ENCODE peak calls at places on chromosome 20, in seven cellular contexts. One of them, this sample, is unnamed.

GRCh38 chr20:39190666-39191570 is 228.8 kb downstream of the DHX35 start:
- DNase-seq in GDM1: no peak
- DNase-seq in activated CD8-positive, alpha-beta memory T cell treated with anti-CD3 and anti-CD28 coated beads for 48 hours: no peak
- DNase-seq in neural progenitor cell: no peak
- DNase-seq in HFF-Myc: no peak
- DNase-seq in GM12891: no peak
- DNase-seq in Caki2: peak
- DNase-seq in this sample: no peak

GRCh38 chr20:64256282-64256947 is 867 bp downstream of the PCMTD2 start:
- DNase-seq in GDM1: no peak
- DNase-seq in activated CD8-positive, alpha-beta memory T cell treated with anti-CD3 and anti-CD28 coated beads for 48 hours: no peak
- DNase-seq in neural progenitor cell: peak
- DNase-seq in HFF-Myc: no peak
- DNase-seq in GM12891: no peak
- DNase-seq in Caki2: no peak
- DNase-seq in this sample: no peak

GRCh38 chr20:21702553-21703467 is 2.7 kb upstream of the PAX1 start:
- DNase-seq in GDM1: no peak
- DNase-seq in activated CD8-positive, alpha-beta memory T cell treated with anti-CD3 and anti-CD28 coated beads for 48 hours: peak
- DNase-seq in neural progenitor cell: peak
- DNase-seq in HFF-Myc: peak
- DNase-seq in GM12891: no peak
- DNase-seq in Caki2: no peak
- DNase-seq in this sample: no peak

GRCh38 chr20:10476319-10476724 is 41.2 kb downstream of the SLX4IP start:
- DNase-seq in GDM1: no peak
- DNase-seq in activated CD8-positive, alpha-beta memory T cell treated with anti-CD3 and anti-CD28 coated beads for 48 hours: no peak
- DNase-seq in neural progenitor cell: no peak
- DNase-seq in HFF-Myc: no peak
- DNase-seq in GM12891: no peak
- DNase-seq in Caki2: no peak
- DNase-seq in this sample: no peak

GRCh38 chr20:45315672-45316071 is 7.6 kb upstream of the MATN4 start:
- DNase-seq in GDM1: no peak
- DNase-seq in activated CD8-positive, alpha-beta memory T cell treated with anti-CD3 and anti-CD28 coated beads for 48 hours: no peak
- DNase-seq in neural progenitor cell: no peak
- DNase-seq in HFF-Myc: no peak
- DNase-seq in GM12891: no peak
- DNase-seq in Caki2: no peak
- DNase-seq in this sample: no peak

GRCh38 chr20:63210011-63210605 is 5.8 kb downstream of the YTHDF1 start:
- DNase-seq in GDM1: no peak
- DNase-seq in activated CD8-positive, alpha-beta memory T cell treated with anti-CD3 and anti-CD28 coated beads for 48 hours: no peak
- DNase-seq in neural progenitor cell: no peak
- DNase-seq in HFF-Myc: no peak
- DNase-seq in GM12891: no peak
- DNase-seq in Caki2: no peak
- DNase-seq in this sample: no peak

GRCh38 chr20:37418591-37418990 is 72.7 kb downstream of the SRC start:
- DNase-seq in GDM1: no peak
- DNase-seq in activated CD8-positive, alpha-beta memory T cell treated with anti-CD3 and anti-CD28 coated beads for 48 hours: no peak
- DNase-seq in neural progenitor cell: no peak
- DNase-seq in HFF-Myc: no peak
- DNase-seq in GM12891: no peak
- DNase-seq in Caki2: no peak
- DNase-seq in this sample: no peak

GRCh38 chr20:57998276-57998675 is 230.2 kb downstream of the ANKRD60 start:
- DNase-seq in GDM1: no peak
- DNase-seq in activated CD8-positive, alpha-beta memory T cell treated with anti-CD3 and anti-CD28 coated beads for 48 hours: no peak
- DNase-seq in neural progenitor cell: no peak
- DNase-seq in HFF-Myc: no peak
- DNase-seq in GM12891: no peak
- DNase-seq in Caki2: no peak
- DNase-seq in this sample: no peak

GRCh38 chr20:34385464-34385863 is 22.4 kb downstream of the ITCH start:
- DNase-seq in GDM1: no peak
- DNase-seq in activated CD8-positive, alpha-beta memory T cell treated with anti-CD3 and anti-CD28 coated beads for 48 hours: no peak
- DNase-seq in neural progenitor cell: no peak
- DNase-seq in HFF-Myc: no peak
- DNase-seq in GM12891: no peak
- DNase-seq in Caki2: no peak
- DNase-seq in this sample: no peak

GRCh38 chr20:41029150-41029872 is 689 bp downstream of the TOP1 start:
- DNase-seq in GDM1: no peak
- DNase-seq in activated CD8-positive, alpha-beta memory T cell treated with anti-CD3 and anti-CD28 coated beads for 48 hours: no peak
- DNase-seq in neural progenitor cell: peak
- DNase-seq in HFF-Myc: no peak
- DNase-seq in GM12891: no peak
- DNase-seq in Caki2: peak
- DNase-seq in this sample: no peak

GRCh38 chr20:57428611-57429496 is 37.7 kb downstream of the RBM38 start:
- DNase-seq in GDM1: no peak
- DNase-seq in activated CD8-positive, alpha-beta memory T cell treated with anti-CD3 and anti-CD28 coated beads for 48 hours: no peak
- DNase-seq in neural progenitor cell: no peak
- DNase-seq in HFF-Myc: no peak
- DNase-seq in GM12891: no peak
- DNase-seq in Caki2: no peak
- DNase-seq in this sample: no peak

GRCh38 chr20:53040678-53041674 is 68.8 kb downstream of the TSHZ2 start:
- DNase-seq in GDM1: no peak
- DNase-seq in activated CD8-positive, alpha-beta memory T cell treated with anti-CD3 and anti-CD28 coated beads for 48 hours: no peak
- DNase-seq in neural progenitor cell: no peak
- DNase-seq in HFF-Myc: no peak
- DNase-seq in GM12891: no peak
- DNase-seq in Caki2: no peak
- DNase-seq in this sample: no peak

GRCh38 chr20:51529027-51529749 is 13.3 kb downstream of the NFATC2 start:
- DNase-seq in GDM1: no peak
- DNase-seq in activated CD8-positive, alpha-beta memory T cell treated with anti-CD3 and anti-CD28 coated beads for 48 hours: no peak
- DNase-seq in neural progenitor cell: no peak
- DNase-seq in HFF-Myc: no peak
- DNase-seq in GM12891: no peak
- DNase-seq in Caki2: no peak
- DNase-seq in this sample: no peak

GRCh38 chr20:34751453-34751852 is 47.3 kb downstream of the TP53INP2 start:
- DNase-seq in GDM1: no peak
- DNase-seq in activated CD8-positive, alpha-beta memory T cell treated with anti-CD3 and anti-CD28 coated beads for 48 hours: no peak
- DNase-seq in neural progenitor cell: no peak
- DNase-seq in HFF-Myc: no peak
- DNase-seq in GM12891: no peak
- DNase-seq in Caki2: no peak
- DNase-seq in this sample: no peak

GRCh38 chr20:53550590-53551187 is 43.0 kb downstream of the ZNF217 start:
- DNase-seq in GDM1: no peak
- DNase-seq in activated CD8-positive, alpha-beta memory T cell treated with anti-CD3 and anti-CD28 coated beads for 48 hours: no peak
- DNase-seq in neural progenitor cell: no peak
- DNase-seq in HFF-Myc: no peak
- DNase-seq in GM12891: no peak
- DNase-seq in Caki2: no peak
- DNase-seq in this sample: no peak

GRCh38 chr20:41358717-41359116 is 7.9 kb downstream of the EMILIN3 start:
- DNase-seq in GDM1: no peak
- DNase-seq in activated CD8-positive, alpha-beta memory T cell treated with anti-CD3 and anti-CD28 coated beads for 48 hours: no peak
- DNase-seq in neural progenitor cell: no peak
- DNase-seq in HFF-Myc: no peak
- DNase-seq in GM12891: no peak
- DNase-seq in Caki2: no peak
- DNase-seq in this sample: no peak

GRCh38 chr20:63329331-63330083 is 31.6 kb downstream of the CHRNA4 start:
- DNase-seq in GDM1: no peak
- DNase-seq in activated CD8-positive, alpha-beta memory T cell treated with anti-CD3 and anti-CD28 coated beads for 48 hours: no peak
- DNase-seq in neural progenitor cell: no peak
- DNase-seq in HFF-Myc: no peak
- DNase-seq in GM12891: no peak
- DNase-seq in Caki2: no peak
- DNase-seq in this sample: no peak

GRCh38 chr20:10611357-10611756 is 62.4 kb downstream of the JAG1 start:
- DNase-seq in GDM1: no peak
- DNase-seq in activated CD8-positive, alpha-beta memory T cell treated with anti-CD3 and anti-CD28 coated beads for 48 hours: no peak
- DNase-seq in neural progenitor cell: peak
- DNase-seq in HFF-Myc: no peak
- DNase-seq in GM12891: peak
- DNase-seq in Caki2: no peak
- DNase-seq in this sample: peak

GRCh38 chr20:16732506-16733152 is 2.8 kb downstream of the SNRPB2 start:
- DNase-seq in GDM1: no peak
- DNase-seq in activated CD8-positive, alpha-beta memory T cell treated with anti-CD3 and anti-CD28 coated beads for 48 hours: no peak
- DNase-seq in neural progenitor cell: no peak
- DNase-seq in HFF-Myc: no peak
- DNase-seq in GM12891: no peak
- DNase-seq in Caki2: no peak
- DNase-seq in this sample: no peak

GRCh38 chr20:10718671-10719070 is 44.9 kb upstream of the JAG1 start:
- DNase-seq in GDM1: no peak
- DNase-seq in activated CD8-positive, alpha-beta memory T cell treated with anti-CD3 and anti-CD28 coated beads for 48 hours: no peak
- DNase-seq in neural progenitor cell: no peak
- DNase-seq in HFF-Myc: no peak
- DNase-seq in GM12891: no peak
- DNase-seq in Caki2: no peak
- DNase-seq in this sample: no peak

GRCh38 chr20:59775221-59776055 is 158.0 kb downstream of the SYCP2 start:
- DNase-seq in GDM1: no peak
- DNase-seq in activated CD8-positive, alpha-beta memory T cell treated with anti-CD3 and anti-CD28 coated beads for 48 hours: no peak
- DNase-seq in neural progenitor cell: no peak
- DNase-seq in HFF-Myc: no peak
- DNase-seq in GM12891: no peak
- DNase-seq in Caki2: no peak
- DNase-seq in this sample: no peak

GRCh38 chr20:5658897-5659296 is 91.3 kb upstream of the SHLD1 start:
- DNase-seq in GDM1: peak
- DNase-seq in activated CD8-positive, alpha-beta memory T cell treated with anti-CD3 and anti-CD28 coated beads for 48 hours: no peak
- DNase-seq in neural progenitor cell: no peak
- DNase-seq in HFF-Myc: no peak
- DNase-seq in GM12891: no peak
- DNase-seq in Caki2: peak
- DNase-seq in this sample: no peak

GRCh38 chr20:35739294-35740163 is 2.5 kb downstream of the RBM39 start:
- DNase-seq in GDM1: peak
- DNase-seq in activated CD8-positive, alpha-beta memory T cell treated with anti-CD3 and anti-CD28 coated beads for 48 hours: no peak
- DNase-seq in neural progenitor cell: peak
- DNase-seq in HFF-Myc: no peak
- DNase-seq in GM12891: no peak
- DNase-seq in Caki2: peak
- DNase-seq in this sample: no peak

GRCh38 chr20:50098259-50098658 is 14.7 kb downstream of the UBE2V1 start:
- DNase-seq in GDM1: no peak
- DNase-seq in activated CD8-positive, alpha-beta memory T cell treated with anti-CD3 and anti-CD28 coated beads for 48 hours: no peak
- DNase-seq in neural progenitor cell: no peak
- DNase-seq in HFF-Myc: no peak
- DNase-seq in GM12891: no peak
- DNase-seq in Caki2: no peak
- DNase-seq in this sample: no peak

GRCh38 chr20:7879883-7880282 is 60.4 kb downstream of the HAO1 start:
- DNase-seq in GDM1: no peak
- DNase-seq in activated CD8-positive, alpha-beta memory T cell treated with anti-CD3 and anti-CD28 coated beads for 48 hours: no peak
- DNase-seq in neural progenitor cell: no peak
- DNase-seq in HFF-Myc: no peak
- DNase-seq in GM12891: no peak
- DNase-seq in Caki2: no peak
- DNase-seq in this sample: no peak